ENCODE peak calls at places on chromosomes 2 and 18, in six cellular contexts. One of them, this sample, is unnamed.

GRCh38 chr18:79095216-79095615 is 26.0 kb downstream of the ATP9B start:
- DNase-seq in K562: no peak
- DNase-seq in HepG2: peak
- DNase-seq in GM12878: no peak
- DNase-seq in NT2/D1: no peak
- DNase-seq in H1: no peak
- DNase-seq in this sample: no peak

GRCh38 chr2:72129676-72130340 is 17.9 kb downstream of the CYP26B1 start:
- DNase-seq in K562: no peak
- DNase-seq in HepG2: no peak
- DNase-seq in GM12878: no peak
- DNase-seq in NT2/D1: no peak
- DNase-seq in H1: no peak
- DNase-seq in this sample: no peak

GRCh38 chr2:71498261-71498701 is 44.9 kb downstream of the DYSF start:
- DNase-seq in K562: no peak
- DNase-seq in HepG2: peak
- DNase-seq in GM12878: no peak
- DNase-seq in NT2/D1: no peak
- DNase-seq in H1: no peak
- DNase-seq in this sample: peak

GRCh38 chr2:226794077-226794670 is 5.4 kb downstream of the IRS1 start:
- DNase-seq in K562: no peak
- DNase-seq in HepG2: no peak
- DNase-seq in GM12878: no peak
- DNase-seq in NT2/D1: no peak
- DNase-seq in H1: no peak
- DNase-seq in this sample: no peak

GRCh38 chr2:63053235-63053888 is 2.7 kb downstream of the OTX1 start:
- DNase-seq in K562: no peak
- DNase-seq in HepG2: no peak
- DNase-seq in GM12878: no peak
- DNase-seq in NT2/D1: no peak
- DNase-seq in H1: no peak
- DNase-seq in this sample: no peak

GRCh38 chr2:120436885-120437603 is 91.1 kb downstream of the INHBB start:
- DNase-seq in K562: peak
- DNase-seq in HepG2: peak
- DNase-seq in GM12878: no peak
- DNase-seq in NT2/D1: peak
- DNase-seq in H1: peak
- DNase-seq in this sample: peak

GRCh38 chr2:142974288-142975024 is 97.0 kb downstream of the KYNU start:
- DNase-seq in K562: no peak
- DNase-seq in HepG2: no peak
- DNase-seq in GM12878: no peak
- DNase-seq in NT2/D1: peak
- DNase-seq in H1: peak
- DNase-seq in this sample: no peak

GRCh38 chr2:136765256-136765735 is at the start of gene THSD7B:
- DNase-seq in K562: no peak
- DNase-seq in HepG2: no peak
- DNase-seq in GM12878: no peak
- DNase-seq in NT2/D1: no peak
- DNase-seq in H1: no peak
- DNase-seq in this sample: no peak

GRCh38 chr2:9846554-9846953 is 3.3 kb downstream of the TAF1B start:
- DNase-seq in K562: no peak
- DNase-seq in HepG2: no peak
- DNase-seq in GM12878: no peak
- DNase-seq in NT2/D1: no peak
- DNase-seq in H1: no peak
- DNase-seq in this sample: no peak

GRCh38 chr2:64854773-64855237 is 134.4 kb upstream of the SLC1A4 start:
- DNase-seq in K562: peak
- DNase-seq in HepG2: no peak
- DNase-seq in GM12878: no peak
- DNase-seq in NT2/D1: no peak
- DNase-seq in H1: no peak
- DNase-seq in this sample: no peak

GRCh38 chr2:163633296-163633695 is 102.5 kb downstream of the FIGN start:
- DNase-seq in K562: no peak
- DNase-seq in HepG2: no peak
- DNase-seq in GM12878: no peak
- DNase-seq in NT2/D1: no peak
- DNase-seq in H1: no peak
- DNase-seq in this sample: no peak

GRCh38 chr2:204628926-204629661 is 83.8 kb downstream of the PARD3B start:
- DNase-seq in K562: no peak
- DNase-seq in HepG2: no peak
- DNase-seq in GM12878: no peak
- DNase-seq in NT2/D1: no peak
- DNase-seq in H1: no peak
- DNase-seq in this sample: no peak
- TF ChIP-seq ZNF274 in K562: no peak
- TF ChIP-seq ZNF274 in HepG2: no peak
- TF ChIP-seq ZNF274 in GM12878: no peak
- TF ChIP-seq ZNF274 in NT2/D1: no peak
- TF ChIP-seq ZNF274 in H1: no peak
- TF ChIP-seq ZNF274 in this sample: no peak

DNA sequence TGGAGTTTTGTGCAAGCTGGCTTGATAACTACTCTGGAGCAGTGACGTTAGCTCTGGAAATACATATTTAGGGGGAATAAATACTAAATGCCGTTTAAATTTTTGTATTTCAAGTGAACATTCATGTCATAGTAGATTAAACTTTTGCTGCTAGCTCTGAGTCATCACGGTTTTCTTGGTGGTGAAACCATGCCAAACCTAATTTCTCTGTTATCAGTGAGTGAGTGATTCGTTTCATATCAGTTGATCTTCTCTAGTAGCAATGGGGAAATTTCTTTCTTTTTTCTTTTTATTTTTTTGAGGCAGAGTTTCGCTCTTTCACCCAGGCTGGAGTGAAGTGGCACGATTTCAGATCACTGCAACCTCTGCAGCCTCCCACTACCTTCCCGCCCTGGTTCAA is 211.1 kb downstream of the PTPRM start:
- DNase-seq in K562: no peak
- DNase-seq in HepG2: no peak
- DNase-seq in GM12878: no peak
- DNase-seq in NT2/D1: no peak
- DNase-seq in H1: no peak
- DNase-seq in this sample: no peak
- TF ChIP-seq ZNF274 in K562: no peak
- TF ChIP-seq ZNF274 in HepG2: no peak
- TF ChIP-seq ZNF274 in GM12878: no peak
- TF ChIP-seq ZNF274 in NT2/D1: no peak
- TF ChIP-seq ZNF274 in H1: no peak
- TF ChIP-seq ZNF274 in this sample: no peak

DNA sequence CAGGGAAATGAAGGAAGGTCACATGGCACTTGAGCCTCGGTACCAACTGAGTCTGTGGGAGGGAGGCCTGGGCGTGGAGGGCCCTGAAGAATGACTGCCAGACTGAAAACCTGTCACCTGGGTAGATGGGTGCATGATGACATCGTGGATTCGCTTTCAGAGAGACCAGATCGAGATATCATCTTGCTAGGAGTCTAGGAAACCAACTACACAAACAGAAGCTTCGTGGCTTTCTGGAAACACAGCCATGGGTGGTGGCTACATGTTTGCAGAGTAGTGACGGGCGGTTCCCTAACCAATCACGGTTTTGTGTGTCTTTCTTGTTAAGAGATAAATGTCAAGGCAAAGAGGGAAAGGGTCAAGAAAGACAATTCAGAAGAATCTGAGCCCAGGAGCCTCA is 155.0 kb downstream of the EIPR1 start:
- DNase-seq in K562: no peak
- DNase-seq in HepG2: no peak
- DNase-seq in GM12878: peak
- DNase-seq in NT2/D1: no peak
- DNase-seq in H1: no peak
- DNase-seq in this sample: no peak
- TF ChIP-seq ZNF274 in K562: no peak
- TF ChIP-seq ZNF274 in HepG2: no peak
- TF ChIP-seq ZNF274 in GM12878: no peak
- TF ChIP-seq ZNF274 in NT2/D1: no peak
- TF ChIP-seq ZNF274 in H1: no peak
- TF ChIP-seq ZNF274 in this sample: no peak

GRCh38 chr18:48297139-48297538 is 112.0 kb downstream of the ZBTB7C start:
- DNase-seq in K562: no peak
- DNase-seq in HepG2: no peak
- DNase-seq in GM12878: no peak
- DNase-seq in NT2/D1: no peak
- DNase-seq in H1: no peak
- DNase-seq in this sample: no peak

GRCh38 chr18:48295586-48296311 is 113.4 kb downstream of the ZBTB7C start:
- DNase-seq in K562: no peak
- DNase-seq in HepG2: peak
- DNase-seq in GM12878: no peak
- DNase-seq in NT2/D1: peak
- DNase-seq in H1: no peak
- DNase-seq in this sample: no peak

GRCh38 chr18:48294894-48295585 is 114.1 kb downstream of the ZBTB7C start:
- DNase-seq in K562: no peak
- DNase-seq in HepG2: no peak
- DNase-seq in GM12878: no peak
- DNase-seq in NT2/D1: no peak
- DNase-seq in H1: no peak
- DNase-seq in this sample: no peak

GRCh38 chr18:48293954-48294893 is 115.0 kb downstream of the ZBTB7C start:
- DNase-seq in K562: no peak
- DNase-seq in HepG2: no peak
- DNase-seq in GM12878: no peak
- DNase-seq in NT2/D1: no peak
- DNase-seq in H1: no peak
- DNase-seq in this sample: no peak

GRCh38 chr18:48296581-48296980 is 112.6 kb downstream of the ZBTB7C start:
- DNase-seq in K562: no peak
- DNase-seq in HepG2: no peak
- DNase-seq in GM12878: no peak
- DNase-seq in NT2/D1: no peak
- DNase-seq in H1: no peak
- DNase-seq in this sample: no peak
- TF ChIP-seq ZNF274 in K562: no peak
- TF ChIP-seq ZNF274 in HepG2: no peak
- TF ChIP-seq ZNF274 in GM12878: no peak
- TF ChIP-seq ZNF274 in NT2/D1: no peak
- TF ChIP-seq ZNF274 in H1: no peak
- TF ChIP-seq ZNF274 in this sample: no peak